ENCODE peak calls at places on chromosomes 16 and 17, in nine cellular contexts. O, W, H, E, L, S, I, Y and F are unnamed samples. For H3K4me1 and H3K36me3, the result is how much of the 10 kb centered on the place peaks cover.

GRCh38 chr16:27356794-27357193 is 43.0 kb downstream of the IL4R start:
- DNase-seq in O (no peak), W (no peak), H (no peak), E (no peak), L (no peak), S (no peak), I (no peak), Y (no peak), F (no peak)

GRCh38 chr17:37050905-37051304 is 102.2 kb downstream of the AATF start:
- DNase-seq in O (no peak), W (no peak), H (no peak), E (no peak), L (no peak), S (no peak), I (peak), Y (no peak), F (no peak)

GRCh38 chr16:27446721-27447120 is 44.7 kb downstream of the IL21R start:
- DNase-seq in O (no peak), W (no peak), H (peak), E (no peak), L (no peak), S (peak), I (no peak), Y (peak), F (peak)

GRCh38 chr17:75262112-75262606 is 480 bp downstream of the MRPS7 start:
- DNase-seq in O (no peak), W (no peak), H (no peak), E (no peak), L (no peak), S (no peak), I (peak), Y (no peak), F (no peak)

GRCh38 chr17:82686366-82687324 is 11.9 kb downstream of the RAB40B start:
- DNase-seq in O (no peak), W (no peak), H (no peak), E (no peak), L (peak), S (no peak), I (no peak), Y (no peak), F (no peak)

GRCh38 chr16:27204232-27204915 is 1.0 kb downstream of the KDM8 start:
- DNase-seq in O (no peak), W (peak), H (no peak), E (no peak), L (peak), S (no peak), I (no peak), Y (no peak), F (no peak)

GRCh38 chr17:80998388-80999223 is 7.0 kb downstream of the CHMP6 start:
- DNase-seq in O (no peak), W (no peak), H (no peak), E (no peak), L (no peak), S (no peak), I (no peak), Y (no peak), F (no peak)

GRCh38 chr17:31491794-31492171 is 100.3 kb downstream of the RAB11FIP4 start:
- DNase-seq in O (no peak), W (no peak), H (no peak), E (no peak), L (no peak), S (peak), I (no peak), Y (no peak), F (no peak)

GRCh38 chr17:7292729-7293128 is 1.7 kb downstream of the YBX2 start:
- DNase-seq in O (no peak), W (no peak), H (no peak), E (no peak), L (no peak), S (no peak), I (no peak), Y (no peak), F (no peak)

GRCh38 chr16:47262938-47263337 is 119.2 kb upstream of the NETO2 start:
- DNase-seq in O (no peak), W (no peak), H (no peak), E (no peak), L (no peak), S (no peak), I (no peak), Y (no peak), F (no peak)

GRCh38 chr16:58020628-58021521 is 4.7 kb upstream of the MMP15 start:
- DNase-seq in O (peak), W (peak), H (peak), E (no peak), L (no peak), S (peak), I (no peak), Y (no peak), F (peak)

GRCh38 chr17:71942626-71943025 is 178.2 kb upstream of the SOX9 start:
- DNase-seq in O (no peak), W (no peak), H (peak), E (no peak), L (no peak), S (no peak), I (no peak), Y (no peak), F (no peak)

GRCh38 chr16:26161461-26162180 is 469.9 kb downstream of the HS3ST4 start:
- DNase-seq in O (no peak), W (no peak), H (no peak), E (no peak), L (no peak), S (no peak), I (no peak), Y (no peak), F (no peak)

GRCh38 chr17:63474174-63474913 is 2.5 kb upstream of the ACE start:
- DNase-seq in O (peak), W (no peak), H (peak), E (no peak), L (no peak), S (no peak), I (peak), Y (no peak), F (no peak)

GRCh38 chr17:80609757-80610156 is 65.1 kb downstream of the RPTOR start:
- DNase-seq in O (no peak), W (no peak), H (no peak), E (no peak), L (no peak), S (no peak), I (no peak), Y (no peak), F (no peak)

GRCh38 chr17:75807861-75808260 is 23.3 kb downstream of the UNK start:
- DNase-seq in O (no peak), W (no peak), H (no peak), E (no peak), L (no peak), S (no peak), I (no peak), Y (no peak), F (peak)

GRCh38 chr16:48235058-48235555 is 9.0 kb upstream of the LONP2 start:
- DNase-seq in O (no peak), W (no peak), H (no peak), E (no peak), L (no peak), S (no peak), I (no peak), Y (no peak), F (no peak)

GRCh38 chr16:27315333-27316037 is 1.7 kb downstream of the IL4R start:
- DNase-seq in O (peak), W (peak), H (peak), E (peak), L (no peak), S (peak), I (peak), Y (peak), F (peak)

GRCh38 chr17:58084317-58084981 is 1.2 kb downstream of the DYNLL2 start:
- DNase-seq in O (peak), W (peak), H (peak), E (no peak), L (peak), S (peak), I (peak), Y (no peak), F (peak)

GRCh38 chr17:73415782-73416181 is 104.0 kb upstream of the CDC42EP4 start:
- DNase-seq in O (no peak), W (no peak), H (no peak), E (no peak), L (no peak), S (no peak), I (no peak), Y (no peak), F (peak)

GRCh38 chr17:42853597-42853967 is 2.6 kb downstream of the AOC3 start:
- DNase-seq in O (no peak), W (no peak), H (peak), E (no peak), L (no peak), S (no peak), I (no peak), Y (no peak), F (no peak)

GRCh38 chr16:78523212-78523995 is 423.9 kb downstream of the WWOX start:
- DNase-seq in O (no peak), W (no peak), H (no peak), E (no peak), L (no peak), S (no peak), I (no peak), Y (no peak), F (no peak)

GRCh38 chr17:65123757-65124675 is 13.2 kb upstream of the RGS9 start:
- DNase-seq in O (no peak), W (no peak), H (peak), E (no peak), L (no peak), S (no peak), I (no peak), Y (no peak), F (no peak)

GRCh38 chr16:85383836-85384825 is 229.0 kb upstream of the GSE1 start:
- DNase-seq in O (no peak), W (peak), H (no peak), E (no peak), L (no peak), S (no peak), I (no peak), Y (no peak), F (peak)

GRCh38 chr16:85384831-85385462 is 228.2 kb upstream of the GSE1 start:
- DNase-seq in O (peak), W (no peak), H (peak), E (no peak), L (no peak), S (no peak), I (no peak), Y (no peak), F (peak)

GRCh38 chr16:85386467-85387170 is 226.5 kb upstream of the GSE1 start:
- DNase-seq in O (no peak), W (peak), H (no peak), E (no peak), L (no peak), S (no peak), I (no peak), Y (peak), F (peak)

GRCh38 chr16:85387171-85387507 is 226.0 kb upstream of the GSE1 start:
- DNase-seq in O (no peak), W (peak), H (no peak), E (no peak), L (no peak), S (no peak), I (no peak), Y (peak), F (peak)

DNA sequence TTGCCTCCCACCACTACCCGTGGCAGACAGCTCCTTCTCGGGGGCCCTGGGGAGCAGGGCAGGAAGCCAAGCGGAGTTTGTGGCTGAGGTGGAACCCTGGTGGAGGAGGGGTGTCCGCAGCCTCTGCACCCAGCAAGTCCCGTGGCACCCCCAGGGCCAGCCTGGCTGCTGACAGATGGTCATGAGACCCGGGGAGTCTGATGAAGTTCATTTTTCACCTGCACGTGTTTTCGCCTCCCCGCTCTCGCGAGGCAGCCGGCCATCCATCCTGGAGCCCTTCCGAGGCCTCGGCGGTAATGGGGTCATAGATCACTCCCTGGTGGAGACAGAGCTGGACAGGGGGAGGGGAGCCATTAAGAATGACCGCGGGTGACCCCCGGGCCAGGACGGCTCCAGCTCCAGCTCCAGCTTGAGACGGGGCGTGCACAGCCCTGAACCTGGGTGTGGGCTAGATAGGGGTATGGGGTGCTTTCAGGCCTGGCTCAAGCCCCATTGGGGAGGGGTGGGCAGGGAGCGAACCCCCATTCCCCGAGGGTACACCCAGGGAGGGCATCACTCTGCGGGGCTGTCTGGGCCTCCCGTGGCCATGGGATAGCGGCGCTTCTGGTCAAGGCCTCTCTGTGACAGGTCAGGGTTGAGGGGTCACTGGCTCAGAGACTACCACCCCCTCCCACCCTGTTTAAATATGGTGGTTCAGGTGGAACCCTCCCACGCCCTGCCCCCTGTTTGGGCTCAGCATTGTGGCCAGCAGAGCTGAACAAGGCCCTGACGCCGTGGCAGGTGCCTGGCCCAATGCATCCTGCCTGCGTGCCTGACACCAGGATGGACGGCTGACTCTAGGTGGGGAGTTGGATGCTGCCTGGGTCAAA is 227.4 kb upstream of the GSE1 start:
- DNase-seq in O (no peak), W (peak), H (no peak), E (no peak), L (no peak), S (no peak), I (no peak), Y (no peak), F (peak)
- H3K4me1 ChIP-seq in O (under half), W (under half), H (under half), E (under half), L (under half), S (under half), I (under half), Y (under half), F (under half)

GRCh38 chr17:76904116-76904515 is 35.9 kb downstream of the MGAT5B start:
- DNase-seq in O (no peak), W (no peak), H (no peak), E (no peak), L (no peak), S (no peak), I (no peak), Y (no peak), F (no peak)
- TF ChIP-seq CTCF in O (no peak), W (no peak), H (no peak), E (no peak), L (no peak), S (no peak), I (no peak), Y (no peak), F (no peak)

DNA sequence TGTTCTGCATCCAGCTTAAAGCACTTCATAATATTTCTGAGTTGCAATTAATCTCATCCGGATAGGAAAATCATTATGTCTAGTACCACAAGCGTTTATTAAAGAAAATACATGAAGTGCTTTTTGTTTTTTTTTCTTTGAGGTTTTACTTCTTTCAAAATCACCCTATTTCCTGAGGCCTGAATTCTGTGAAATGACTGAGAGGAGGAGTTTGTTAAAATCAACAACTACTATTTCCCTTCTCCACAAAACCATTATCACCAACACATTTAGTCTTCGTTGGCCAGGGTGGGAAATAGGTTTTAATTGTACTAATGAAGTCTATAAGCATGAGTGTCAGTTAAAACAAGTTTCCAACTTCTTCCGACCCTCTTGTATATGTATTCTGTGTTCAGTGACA is 50.7 kb upstream of the ADCY7 start:
- DNase-seq in O (no peak), W (no peak), H (no peak), E (no peak), L (no peak), S (no peak), I (no peak), Y (no peak), F (no peak)
- H3K36me3 ChIP-seq in O (under half), W (under half), H (under half), E (under half), L (under half), S (under half), I (under half), Y (under half), F (half or more)

GRCh38 chr16:71250461-71251232 is 20.1 kb upstream of the HYDIN start:
- DNase-seq in O (no peak), W (no peak), H (no peak), E (no peak), L (no peak), S (no peak), I (no peak), Y (no peak), F (no peak)
- H3K4me1 ChIP-seq in O (under half), W (under half), H (under half), E (under half), L (under half), S (under half), I (under half), Y (under half), F (under half)

GRCh38 chr16:89701425-89702406 is at the start of gene SPATA2L:
- DNase-seq in O (peak), W (peak), H (peak), E (no peak), L (peak), S (peak), I (peak), Y (peak), F (peak)

GRCh38 chr16:89704281-89704680 is 2.8 kb upstream of the SPATA2L start:
- DNase-seq in O (no peak), W (no peak), H (no peak), E (no peak), L (no peak), S (no peak), I (no peak), Y (no peak), F (no peak)

GRCh38 chr16:89700100-89700648 is 1.3 kb downstream of the SPATA2L start:
- DNase-seq in O (peak), W (peak), H (peak), E (peak), L (peak), S (peak), I (peak), Y (peak), F (peak)

GRCh38 chr16:89697616-89698331 is 3.7 kb downstream of the SPATA2L start:
- DNase-seq in O (no peak), W (no peak), H (no peak), E (no peak), L (no peak), S (no peak), I (no peak), Y (no peak), F (peak)

DNA sequence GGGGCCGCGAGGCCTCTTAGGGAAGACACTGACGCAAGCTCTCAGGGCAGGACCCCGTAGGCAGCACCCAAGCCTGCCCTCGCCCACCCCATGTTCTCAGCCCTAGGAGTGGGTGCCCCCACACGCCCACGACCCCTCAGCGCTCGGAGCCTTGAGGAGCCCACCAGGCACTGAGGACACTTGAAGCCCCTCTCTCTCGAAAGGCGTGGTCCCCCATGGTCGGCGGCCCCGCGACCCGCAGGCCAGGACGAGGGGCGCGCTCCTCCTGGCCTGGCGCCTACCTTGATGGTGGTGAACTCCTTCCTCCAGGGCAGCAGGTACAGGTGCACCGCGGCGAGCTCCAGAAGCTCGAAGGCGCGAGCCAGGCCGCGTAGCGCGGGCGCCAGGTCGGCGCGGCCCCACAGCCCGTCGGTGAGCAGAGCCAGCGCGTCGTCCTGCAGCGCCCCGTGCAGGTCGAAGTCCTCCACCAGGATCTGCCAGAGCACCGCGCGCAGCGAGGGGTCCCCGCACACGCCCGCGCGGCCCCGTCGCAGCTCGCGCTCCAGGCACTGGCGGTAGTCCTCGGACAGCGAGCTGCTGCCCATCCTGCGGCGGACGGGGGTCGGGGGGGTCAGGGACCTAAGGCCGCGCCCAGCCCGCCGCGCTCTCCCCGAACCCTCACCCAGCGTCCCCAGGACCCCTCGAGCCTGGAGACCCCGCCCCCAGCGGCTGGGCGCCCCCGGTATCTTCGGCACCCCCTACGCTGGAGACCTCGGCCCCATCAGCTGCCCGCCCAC is 668 bp downstream of the SPATA2L start:
- DNase-seq in O (peak), W (peak), H (peak), E (no peak), L (no peak), S (peak), I (peak), Y (no peak), F (peak)
- TF ChIP-seq CTCF in O (no peak), W (peak), H (peak), E (no peak), L (no peak), S (peak), I (peak), Y (peak), F (peak)

GRCh38 chr17:17154556-17154955 is 51.6 kb downstream of the PLD6 start:
- DNase-seq in O (no peak), W (no peak), H (no peak), E (no peak), L (no peak), S (no peak), I (no peak), Y (no peak), F (no peak)
- H3K36me3 ChIP-seq in O (half or more), W (under half), H (under half), E (half or more), L (under half), S (under half), I (under half), Y (half or more), F (half or more)

DNA sequence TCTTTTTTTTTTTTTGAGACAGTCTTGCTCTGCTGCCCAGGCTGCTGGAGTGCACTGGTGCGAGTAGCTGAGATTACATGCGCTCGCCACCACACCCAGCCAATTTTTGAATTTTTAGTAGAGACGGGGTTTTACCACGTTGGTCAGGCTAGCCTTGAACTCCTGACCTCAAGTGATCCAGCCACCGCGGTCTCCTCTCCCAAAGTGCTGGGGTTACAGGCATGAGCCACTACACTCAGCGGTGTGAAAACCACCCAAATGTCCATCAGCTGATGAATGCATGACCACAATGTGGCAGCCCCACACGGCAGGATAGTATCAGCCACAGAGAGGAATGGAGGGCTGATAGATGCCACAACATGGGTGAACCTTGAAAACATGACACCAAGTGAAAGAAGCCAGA is 2.1 kb downstream of the P2RX5 start:
- DNase-seq in O (no peak), W (no peak), H (peak), E (no peak), L (no peak), S (peak), I (no peak), Y (no peak), F (no peak)
- H3K4me1 ChIP-seq in O (under half), W (under half), H (under half), E (under half), L (under half), S (under half), I (under half), Y (under half), F (under half)

DNA sequence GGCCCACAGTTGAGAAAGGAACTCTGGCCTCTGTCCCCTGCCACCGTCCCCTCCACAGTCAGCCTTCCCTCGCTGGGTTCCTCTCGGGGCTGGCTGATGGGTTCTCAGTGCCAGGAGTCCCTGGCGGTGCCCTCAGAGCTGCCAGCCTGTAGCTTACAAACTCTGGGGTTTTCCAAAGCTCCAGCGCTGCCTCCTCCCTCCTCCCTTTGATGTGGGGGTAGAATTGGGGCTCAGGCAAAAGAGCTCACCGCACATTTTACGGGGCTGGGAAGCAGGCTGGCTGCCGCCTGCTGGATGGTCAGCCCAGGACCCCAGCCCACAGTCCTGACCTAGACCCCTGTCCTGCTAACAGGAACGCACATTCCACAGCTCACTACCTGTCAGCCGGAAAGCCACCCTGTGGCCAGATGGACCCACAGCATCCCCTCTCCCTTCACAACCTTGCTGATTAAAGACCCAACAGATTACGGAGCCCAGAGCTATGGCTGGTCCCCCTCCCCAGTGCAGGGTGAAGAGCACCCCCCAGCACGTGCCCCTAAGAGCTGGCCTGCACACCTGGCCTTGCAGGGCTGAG is 6.0 kb downstream of the VASN start:
- DNase-seq in O (peak), W (no peak), H (no peak), E (no peak), L (no peak), S (no peak), I (no peak), Y (no peak), F (no peak)
- TF ChIP-seq CTCF in O (no peak), W (no peak), H (no peak), E (peak), L (no peak), S (no peak), I (no peak), Y (no peak), F (no peak)